ENCODE peak calls at places on chromosome 22, in nine cellular contexts. T is endodermal cell; L is naive thymus-derived CD4-positive, alpha-beta T cell; O is activated T-helper 9 cell treated with anti-CD3 and anti-CD28 coated beads, Interleukin-2, amount 50 U/mL, for 16 hours; R is BE2C; U is fibroblast of lung; B is lower lobe of right lung; D is HT-29; H is colonic mucosa. S is an unnamed sample.

GRCh38 chr22:40156001-40156516 is 21.7 kb upstream of the TNRC6B start:
- DNase-seq in T (peak), L (no peak), O (no peak), R (no peak), U (peak), B (no peak), D (peak), H (peak), S (no peak)

GRCh38 chr22:48301421-48301820 is 1526.3 kb downstream of the BRD1 start:
- DNase-seq in T (peak), L (no peak), O (no peak), R (no peak), U (no peak), B (peak), D (no peak), H (no peak), S (no peak)

GRCh38 chr22:43854151-43854785 is 8.0 kb downstream of the SULT4A1 start:
- DNase-seq in T (peak), L (no peak), O (no peak), R (no peak), U (no peak), B (no peak), D (no peak), H (no peak), S (no peak)

GRCh38 chr22:30250713-30251267 is 4.2 kb upstream of the LIF start:
- DNase-seq in T (no peak), L (peak), O (no peak), R (no peak), U (no peak), B (no peak), D (peak), H (no peak), S (no peak)

GRCh38 chr22:21726650-21727049 is 8.9 kb downstream of the YPEL1 start:
- DNase-seq in T (peak), L (peak), O (no peak), R (peak), U (no peak), B (no peak), D (peak), H (no peak), S (no peak)

GRCh38 chr22:32650553-32651345 is 150.8 kb upstream of the TIMP3 start:
- DNase-seq in T (no peak), L (no peak), O (no peak), R (no peak), U (peak), B (no peak), D (no peak), H (no peak), S (no peak)

GRCh38 chr22:50608996-50609395 is 8.4 kb downstream of the MAPK8IP2 start:
- DNase-seq in T (no peak), L (no peak), O (no peak), R (no peak), U (no peak), B (no peak), D (no peak), H (no peak), S (no peak)

GRCh38 chr22:41284465-41284864 is 1.5 kb downstream of the RANGAP1 start:
- DNase-seq in T (no peak), L (no peak), O (no peak), R (no peak), U (no peak), B (no peak), D (no peak), H (no peak), S (no peak)

GRCh38 chr22:17230239-17230638 is 11.0 kb upstream of the ADA2 start:
- DNase-seq in T (no peak), L (no peak), O (no peak), R (no peak), U (no peak), B (no peak), D (no peak), H (no peak), S (no peak)

GRCh38 chr22:32685527-32685926 is 116.0 kb upstream of the TIMP3 start:
- DNase-seq in T (no peak), L (no peak), O (no peak), R (no peak), U (peak), B (no peak), D (no peak), H (no peak), S (no peak)

GRCh38 chr22:37162221-37163095 is 12.7 kb upstream of the IL2RB start:
- DNase-seq in T (no peak), L (peak), O (peak), R (no peak), U (no peak), B (no peak), D (no peak), H (no peak), S (no peak)

GRCh38 chr22:23688571-23688970 is 2.2 kb upstream of the RGL4 start:
- DNase-seq in T (no peak), L (no peak), O (no peak), R (no peak), U (no peak), B (no peak), D (no peak), H (no peak), S (no peak)